ENCODE peak calls at places on chromosome 1, in four cellular contexts. F is stimulated activated CD4-positive, alpha-beta T cell treated with anti-CD3 and anti-CD28 coated beads, Interleukin-4, amount 100 ng/mL, for 24 hours; L is skeletal muscle cell; C is NCI-H2107. X is an unnamed sample.
A peak's percentile ranks its signal among the peaks of the same experiment; 100 is the strongest.

GRCh38 chr1:112056354-112056753 is 66.9 kb upstream of the KCND3 start:
- DNase-seq in F (no peak), C (no peak), L (no peak), X (no peak)

GRCh38 chr1:32352831-32353383 is 9.4 kb downstream of the FAM229A start:
- DNase-seq in L (no peak), F (no peak), C (no peak), X (no peak)

GRCh38 chr1:178434360-178434759 is 62.4 kb downstream of the CLEC20A start:
- DNase-seq in F (no peak), C (no peak), L (no peak), X (no peak)

GRCh38 chr1:179781962-179782361 is 38.9 kb downstream of the FAM163A start:
- DNase-seq in C (no peak), F (no peak), L (no peak), X (no peak)

GRCh38 chr1:240691521-240692338 is 79.8 kb upstream of the GREM2 start:
- DNase-seq in F (peak; percentile 5), C (peak; percentile 26), L (peak; percentile 16), X (peak; percentile 86)

GRCh38 chr1:224726783-224727182 is 110.7 kb downstream of the CNIH3 start:
- DNase-seq in L (peak; percentile 91), C (no peak), F (no peak), X (peak; percentile 86)

GRCh38 chr1:204335085-204335484 is 24.6 kb downstream of the PLEKHA6 start:
- DNase-seq in L (no peak), C (no peak), F (no peak), X (no peak)

GRCh38 chr1:38123356-38123755 is 76.8 kb upstream of the POU3F1 start:
- DNase-seq in L (no peak), F (no peak), C (no peak), X (peak; percentile 54)

GRCh38 chr1:96992871-96993270 is 271.3 kb downstream of the PTBP2 start:
- DNase-seq in L (peak; percentile 25), C (no peak), F (no peak), X (no peak)

GRCh38 chr1:2939041-2939552 is 82.2 kb upstream of the ACTRT2 start:
- DNase-seq in L (no peak), C (no peak), F (no peak), X (peak; percentile 35)

X was measured in posterior vena cava.